ENCODE peak calls at places on chromosomes 3 and 15, in six cellular contexts. K is foreskin fibroblast, P is AG10803, H is tibial nerve, A is fibroblast of lung, W is dorsolateral prefrontal cortex. Z is an unnamed sample.

GRCh38 chr15:71657141-71657540 is 153.2 kb upstream of the NR2E3 start:
- DNase-seq in K (no peak), P (no peak), H (no peak), A (no peak), W (no peak), Z (no peak)

GRCh38 chr3:71317749-71318458 is 265.6 kb downstream of the FOXP1 start:
- DNase-seq in K (no peak), P (peak; percentile 35), H (no peak), A (peak; percentile 72), W (no peak), Z (no peak)

GRCh38 chr15:39426552-39427532 is 154.0 kb upstream of the THBS1 start:
- DNase-seq in K (no peak), P (peak; percentile 97), H (peak; percentile 25), A (peak; percentile 74), W (peak; percentile 43), Z (no peak)

GRCh38 chr15:63013052-63013808 is 29.3 kb upstream of the TPM1 start:
- DNase-seq in K (peak; percentile 77), P (peak; percentile 68), H (no peak), A (peak; percentile 90), W (no peak), Z (no peak)

GRCh38 chr15:78950343-78950742 is 5.5 kb upstream of the CTSH start:
- DNase-seq in K (no peak), P (no peak), H (no peak), A (no peak), W (no peak), Z (no peak)

GRCh38 chr15:67746022-67746421 is 79.3 kb upstream of the SKOR1 start:
- DNase-seq in K (peak; percentile 38), P (peak; percentile 77), H (no peak), A (peak; percentile 80), W (no peak), Z (no peak)

GRCh38 chr15:49460411-49460941 is 37.4 kb downstream of the FGF7 start:
- DNase-seq in K (no peak), P (peak; percentile 69), H (no peak), A (no peak), W (no peak), Z (no peak)

GRCh38 chr15:84778194-84778593 is 29.8 kb downstream of the ZNF592 start:
- DNase-seq in K (no peak), P (no peak), H (no peak), A (no peak), W (no peak), Z (no peak)

GRCh38 chr3:173502983-173503568 is 105.5 kb downstream of the NLGN1 start:
- DNase-seq in K (peak; percentile 0), P (peak; percentile 50), H (no peak), A (peak; percentile 76), W (no peak), Z (no peak)

GRCh38 chr15:31257286-31257685 is 69.3 kb upstream of the KLF13 start:
- DNase-seq in K (no peak), P (no peak), H (no peak), A (no peak), W (no peak), Z (no peak)
- TF ChIP-seq CTCF in K (no peak), P (no peak), H (no peak), A (no peak), W (no peak), Z (no peak)

DNA sequence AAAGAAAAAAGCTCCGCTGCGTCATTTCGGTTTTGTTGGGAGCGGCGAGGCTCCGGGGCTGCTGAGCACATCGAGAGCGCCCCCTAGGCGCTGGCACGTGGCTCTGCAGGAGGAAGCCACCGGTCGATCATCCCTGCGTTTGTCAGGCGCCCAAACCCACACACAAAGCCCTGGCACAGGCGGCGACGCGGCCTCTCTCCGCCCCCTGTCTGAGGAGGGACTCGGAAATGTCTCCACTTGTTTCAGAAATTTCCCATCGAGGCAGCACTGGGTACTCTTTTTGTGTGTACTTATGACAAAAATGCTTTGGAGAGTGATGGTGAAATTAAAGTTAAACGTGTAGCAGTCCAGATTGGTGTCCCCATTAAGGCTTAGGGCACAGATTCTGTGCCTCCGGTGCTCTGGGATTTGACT is 407.3 kb upstream of the ONECUT1 start:
- DNase-seq in K (no peak), P (peak; percentile 42), H (no peak), A (peak; percentile 32), W (peak; percentile 81), Z (peak; percentile 24)
- TF ChIP-seq CTCF in K (peak; percentile 64), P (peak; percentile 75), H (peak; percentile 72), A (peak; percentile 73), W (peak; percentile 88), Z (peak; percentile 82)

DNA sequence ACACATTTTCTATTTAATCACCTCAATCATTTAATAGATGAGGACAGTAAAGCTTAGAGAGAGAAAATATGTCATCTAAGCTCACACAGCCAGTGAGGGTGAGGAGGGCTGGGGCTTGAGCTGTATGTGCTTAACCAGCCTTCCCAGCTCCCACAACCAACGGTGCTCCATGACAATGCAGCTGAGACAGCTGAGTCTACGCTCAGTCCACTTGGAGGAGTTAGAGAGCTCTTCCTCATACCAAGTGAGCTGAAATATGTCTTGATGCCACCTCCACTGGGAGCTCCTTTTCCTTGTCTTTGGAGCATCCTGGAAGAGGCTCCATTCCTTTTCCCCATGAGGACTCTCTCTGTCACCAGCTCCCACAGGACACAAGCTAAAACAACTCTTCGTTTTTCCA is 9.3 kb downstream of the HOMER2 start:
- DNase-seq in K (no peak), P (peak; percentile 6), H (no peak), A (no peak), W (no peak), Z (no peak)
- TF ChIP-seq CTCF in K (no peak), P (no peak), H (no peak), A (no peak), W (no peak), Z (no peak)

GRCh38 chr3:168622795-168623194 is 527.1 kb upstream of the GOLIM4 start:
- DNase-seq in K (no peak), P (no peak), H (no peak), A (no peak), W (no peak), Z (no peak)

GRCh38 chr3:168628549-168628948 is 532.8 kb upstream of the GOLIM4 start:
- DNase-seq in K (no peak), P (no peak), H (no peak), A (no peak), W (no peak), Z (no peak)

GRCh38 chr3:168624195-168624594 is 528.5 kb upstream of the GOLIM4 start:
- DNase-seq in K (no peak), P (no peak), H (no peak), A (no peak), W (no peak), Z (no peak)

GRCh38 chr3:168625477-168625876 is 529.8 kb upstream of the GOLIM4 start:
- DNase-seq in K (no peak), P (no peak), H (no peak), A (no peak), W (no peak), Z (no peak)

GRCh38 chr3:168624892-168625291 is 529.2 kb upstream of the GOLIM4 start:
- DNase-seq in K (no peak), P (no peak), H (no peak), A (no peak), W (no peak), Z (no peak)
- TF ChIP-seq CTCF in K (no peak), P (no peak), H (no peak), A (no peak), W (no peak), Z (no peak)

GRCh38 chr15:77768107-77768506 is 135.4 kb upstream of the LINGO1 start:
- DNase-seq in K (no peak), P (no peak), H (no peak), A (no peak), W (no peak), Z (no peak)
- TF ChIP-seq CTCF in K (no peak), P (no peak), H (no peak), A (no peak), W (no peak), Z (no peak)

GRCh38 chr3:129037093-129037419 is 23.5 kb upstream of the GP9 start:
- DNase-seq in K (no peak), P (no peak), H (no peak), A (no peak), W (no peak), Z (no peak)

GRCh38 chr3:129038121-129038855 is 22.3 kb upstream of the GP9 start:
- DNase-seq in K (no peak), P (no peak), H (no peak), A (no peak), W (no peak), Z (no peak)

GRCh38 chr3:129039271-129040038 is 21.1 kb upstream of the GP9 start:
- DNase-seq in K (no peak), P (no peak), H (no peak), A (no peak), W (no peak), Z (no peak)

GRCh38 chr3:129040039-129040336 is 20.6 kb upstream of the GP9 start:
- DNase-seq in K (no peak), P (no peak), H (no peak), A (no peak), W (no peak), Z (no peak)

GRCh38 chr3:129040579-129041300 is 19.8 kb upstream of the GP9 start:
- DNase-seq in K (no peak), P (no peak), H (no peak), A (no peak), W (no peak), Z (no peak)
- TF ChIP-seq CTCF in K (no peak), P (no peak), H (no peak), A (no peak), W (no peak), Z (no peak)

DNA sequence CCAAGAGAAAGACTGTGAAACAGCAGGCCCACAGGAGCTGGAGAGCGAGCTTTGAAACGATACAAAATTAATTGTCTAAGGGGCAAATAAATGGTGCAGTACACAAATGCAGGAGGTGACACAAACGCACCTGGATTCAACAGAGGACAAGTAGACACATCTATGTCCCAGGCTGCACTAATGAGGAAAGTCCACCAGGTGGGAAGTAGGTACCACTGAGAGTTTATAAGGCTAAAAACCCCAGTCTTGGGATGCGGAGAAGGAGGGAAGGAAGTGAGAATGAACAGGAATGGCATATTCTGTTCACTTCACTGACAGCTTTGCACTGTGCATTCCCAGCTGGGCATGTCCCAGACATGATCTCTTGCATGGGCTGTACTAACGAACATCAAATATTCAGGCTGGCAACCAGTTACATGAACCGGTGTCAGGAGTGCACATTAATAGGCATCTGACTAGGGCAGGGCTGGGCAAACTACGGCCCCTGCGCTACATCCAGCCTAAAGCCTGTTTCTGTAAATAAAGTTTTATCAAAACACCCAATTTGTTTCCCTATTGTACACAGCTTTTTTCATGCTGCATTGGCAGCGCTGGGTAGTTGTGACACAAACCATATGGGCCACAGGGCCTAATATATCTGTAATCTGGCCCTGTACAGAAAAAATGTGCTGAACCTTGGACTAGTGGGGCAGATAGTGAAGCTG is 107.1 kb downstream of the IGF2BP2 start:
- DNase-seq in K (no peak), P (peak; percentile 52), H (no peak), A (peak; percentile 56), W (no peak), Z (no peak)
- TF ChIP-seq CTCF in K (no peak), P (peak; percentile 1), H (no peak), A (no peak), W (no peak), Z (no peak)

DNA sequence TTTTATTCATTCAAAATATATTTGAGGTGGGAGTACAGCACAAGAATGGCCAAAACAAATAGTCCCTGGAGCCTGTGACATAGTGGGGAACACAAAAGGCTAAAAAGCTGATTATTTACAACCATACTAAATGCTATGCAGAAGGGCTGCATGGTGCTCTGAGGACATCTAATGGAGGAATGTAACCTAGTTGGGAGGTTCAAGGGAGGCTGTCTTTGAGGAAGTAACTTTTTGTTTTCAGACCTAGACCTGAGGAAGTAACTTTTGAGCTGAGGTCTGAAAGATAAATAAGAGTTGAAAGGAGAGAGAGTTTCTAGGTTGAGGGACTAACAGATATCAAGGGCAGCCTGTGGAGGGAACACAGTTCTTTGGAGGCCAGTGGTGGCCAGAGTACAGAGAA is 34.8 kb upstream of the RASA2 start:
- DNase-seq in K (peak; percentile 61), P (peak; percentile 74), H (no peak), A (peak; percentile 81), W (no peak), Z (no peak)
- TF ChIP-seq CTCF in K (peak; percentile 70), P (peak; percentile 91), H (peak; percentile 53), A (peak; percentile 78), W (peak; percentile 88), Z (peak; percentile 35)